ENCODE peak calls at places on chromosomes 3 and 15, in ten cellular contexts. D is B cell; H is spleen; G is CD8-positive, alpha-beta T cell; L is transverse colon; B is fibroblast of pulmonary artery; Z is Caco-2; V is right lobe of liver; K is stomach; J is WTC11. M is an unnamed sample.

GRCh38 chr3:59994720-59995304 is 945.0 kb upstream of the CFAP20DC start:
- DNase-seq in K (no peak), H (no peak), D (no peak), J (no peak), V (no peak), L (no peak), B (no peak), Z (no peak), G (no peak), M (no peak)

GRCh38 chr15:73737506-73737905 is 15.6 kb downstream of the INSYN1 start:
- DNase-seq in D (no peak), G (no peak), H (no peak), L (no peak), K (no peak), J (no peak), B (no peak), V (no peak), Z (no peak), M (no peak)

GRCh38 chr15:61457050-61457733 is 228.1 kb upstream of the RORA start:
- DNase-seq in L (no peak), Z (no peak), H (no peak), D (no peak), V (no peak), B (no peak), G (no peak), K (no peak), J (no peak), M (no peak)

GRCh38 chr15:31352911-31353811 is 26.5 kb downstream of the KLF13 start:
- DNase-seq in B (peak; percentile 90), V (no peak), D (peak; percentile 77), Z (no peak), K (peak; percentile 67), H (peak; percentile 92), L (peak; percentile 78), G (peak; percentile 75), J (no peak), M (peak; percentile 83)

GRCh38 chr3:141544697-141545096 is 57.9 kb downstream of the RASA2 start:
- DNase-seq in V (no peak), Z (no peak), D (no peak), G (no peak), J (no peak), K (no peak), H (no peak), B (no peak), L (no peak), M (no peak)

GRCh38 chr3:71072288-71072687 is 511.2 kb downstream of the FOXP1 start:
- DNase-seq in G (no peak), D (no peak), V (no peak), Z (no peak), J (no peak), B (peak; percentile 34), K (no peak), H (no peak), L (no peak), M (no peak)

GRCh38 chr15:78734441-78735064 is 76.7 kb downstream of the ADAMTS7 start:
- DNase-seq in J (no peak), L (no peak), G (no peak), K (no peak), D (no peak), H (no peak), B (no peak), V (no peak), Z (no peak), M (no peak)

GRCh38 chr3:110810356-110810755 is 261.3 kb upstream of the NECTIN3 start:
- DNase-seq in B (peak; percentile 81), Z (no peak), L (no peak), G (no peak), V (no peak), H (no peak), J (no peak), K (no peak), D (no peak), M (no peak)

GRCh38 chr3:8660781-8661180 is 16.2 kb upstream of the SSUH2 start:
- DNase-seq in L (no peak), K (no peak), Z (no peak), J (no peak), H (peak; percentile 35), V (no peak), G (no peak), B (peak; percentile 3), D (no peak), M (no peak)

GRCh38 chr15:61935493-61935892 is 124.8 kb downstream of the VPS13C start:
- DNase-seq in G (no peak), H (no peak), J (no peak), Z (no peak), V (no peak), K (no peak), L (no peak), D (no peak), B (no peak), M (no peak)

GRCh38 chr3:84692261-84692660 is 266.5 kb upstream of the CADM2 start:
- DNase-seq in K (no peak), H (peak; percentile 48), V (no peak), J (no peak), Z (no peak), B (no peak), G (no peak), L (no peak), D (no peak), M (no peak)

GRCh38 chr3:42032693-42033349 is 58.3 kb upstream of the TRAK1 start:
- DNase-seq in B (peak; percentile 97), Z (no peak), K (peak; percentile 45), L (peak; percentile 68), H (no peak), G (no peak), D (no peak), J (no peak), V (peak; percentile 91), M (no peak)

GRCh38 chr3:18080198-18080689 is 337.8 kb upstream of the TBC1D5 start:
- DNase-seq in B (peak; percentile 35), D (no peak), L (no peak), V (no peak), G (no peak), J (no peak), Z (no peak), K (no peak), H (no peak), M (no peak)

GRCh38 chr3:74630602-74631001 is 16.1 kb upstream of the CNTN3 start:
- DNase-seq in K (no peak), Z (no peak), D (no peak), V (no peak), B (peak; percentile 71), G (no peak), L (no peak), J (no peak), H (no peak), M (no peak)
- TF ChIP-seq CTCF in K (no peak), Z (no peak), D (no peak), V (peak; percentile 48), B (peak; percentile 54), G (no peak), L (peak; percentile 22), J (no peak), H (no peak), M (no peak)

DNA sequence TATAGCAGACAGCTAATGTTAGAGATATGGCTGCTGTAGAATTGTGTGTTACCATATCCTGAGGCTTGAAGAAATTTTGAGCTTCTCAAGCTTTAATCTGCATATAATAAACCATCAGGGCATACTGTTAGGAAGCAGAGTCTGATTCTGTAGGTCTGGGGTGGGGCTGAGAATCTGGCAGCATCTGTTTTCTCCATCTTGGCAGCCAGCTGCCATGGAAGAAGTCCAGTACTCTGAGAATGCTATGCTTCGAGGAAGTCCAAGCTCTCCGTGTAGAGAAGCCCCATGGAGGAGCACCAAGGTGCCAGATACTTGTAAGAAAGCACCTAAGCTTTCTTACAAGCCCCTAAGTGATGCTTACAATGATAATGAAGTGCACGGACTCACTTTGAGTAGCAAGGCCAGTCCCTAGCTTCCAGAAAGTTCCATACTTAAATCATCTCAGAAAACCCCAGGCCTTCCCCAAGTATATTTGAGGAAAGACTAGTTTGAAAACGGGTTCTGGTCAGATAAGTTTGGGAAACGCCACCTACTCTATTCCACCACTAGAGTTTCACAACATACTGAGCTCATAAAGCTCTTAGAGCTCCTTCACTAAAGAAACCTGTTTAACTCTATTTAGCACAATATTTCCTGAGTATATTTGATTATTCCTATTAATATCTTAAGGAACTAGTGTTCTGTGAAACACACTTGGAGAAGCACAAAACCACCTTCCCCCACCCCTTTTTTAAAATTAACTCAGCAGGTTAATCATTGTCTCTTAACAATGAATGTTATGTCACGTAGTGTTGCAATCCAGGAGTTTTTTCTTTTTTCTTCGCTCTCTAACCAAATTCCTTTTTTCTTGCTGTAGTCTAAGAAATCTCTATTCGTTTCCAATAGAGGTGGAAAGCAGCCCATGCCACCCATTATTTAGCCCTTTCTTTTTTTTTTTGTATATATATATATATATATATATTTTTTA is 59.9 kb upstream of the RASGRP1 start:
- DNase-seq in Z (no peak), L (no peak), G (no peak), V (no peak), J (no peak), D (no peak), K (no peak), H (no peak), B (no peak), M (no peak)
- TF ChIP-seq CTCF in Z (no peak), L (no peak), G (no peak), V (no peak), J (no peak), D (no peak), K (no peak), H (no peak), B (no peak), M (no peak)

GRCh38 chr15:75327005-75327404 is 8.9 kb upstream of the COMMD4 start:
- DNase-seq in G (no peak), K (no peak), B (no peak), V (no peak), L (no peak), J (peak; percentile 24), D (no peak), H (no peak), Z (no peak), M (no peak)
- TF ChIP-seq CTCF in G (no peak), K (no peak), B (no peak), V (no peak), L (no peak), J (no peak), D (no peak), H (no peak), Z (no peak), M (no peak)

GRCh38 chr3:49324768-49325167 is 15.1 kb downstream of the USP4 start:
- DNase-seq in V (no peak), L (no peak), K (no peak), H (no peak), G (no peak), J (no peak), D (no peak), Z (no peak), B (no peak), M (no peak)

GRCh38 chr3:49329201-49329600 is 10.7 kb downstream of the USP4 start:
- DNase-seq in H (no peak), J (no peak), K (no peak), V (no peak), Z (no peak), B (no peak), D (no peak), L (no peak), G (no peak), M (no peak)

GRCh38 chr3:49333091-49333490 is 6.8 kb downstream of the USP4 start:
- DNase-seq in J (no peak), Z (no peak), K (no peak), L (no peak), H (peak; percentile 78), B (peak; percentile 35), G (peak; percentile 30), D (no peak), V (no peak), M (no peak)

DNA sequence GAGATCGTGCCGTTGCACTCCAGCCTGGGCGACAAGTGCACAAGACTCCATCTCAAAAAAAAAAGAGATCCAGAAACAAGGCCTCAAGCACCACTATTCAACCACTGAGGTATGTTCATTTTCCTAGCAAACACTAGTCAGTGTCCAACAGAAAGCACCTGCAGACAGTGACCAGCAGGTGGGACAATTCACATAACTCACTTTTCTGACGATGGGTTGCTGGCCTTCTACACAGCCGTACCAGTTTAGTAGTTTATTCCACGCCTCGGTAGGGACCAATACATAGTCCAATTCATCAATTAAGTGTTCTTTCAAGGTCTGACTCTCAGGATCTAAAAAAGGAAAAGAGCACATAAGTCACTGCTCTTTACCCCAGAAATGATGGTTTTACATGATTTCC is 12.4 kb downstream of the USP4 start:
- DNase-seq in D (no peak), Z (no peak), L (no peak), G (no peak), H (no peak), B (peak; percentile 20), J (no peak), K (no peak), V (no peak), M (no peak)
- TF ChIP-seq CTCF in D (peak; percentile 42), Z (peak; percentile 58), L (peak; percentile 9), G (no peak), H (no peak), B (peak; percentile 28), J (peak; percentile 33), K (no peak), V (peak; percentile 32), M (no peak)